ENCODE peak calls at places on chromosomes 11 and 22, in eight cellular contexts. C is tibial artery, V is T-cell, A is uterus, T is kidney epithelial cell, F is left kidney, Z is aorta, M is GM12865. H is an unnamed sample.

GRCh38 chr11:1433977-1434640 is 44.4 kb downstream of the BRSK2 start:
- DNase-seq in C (no peak), V (no peak), A (no peak), T (no peak), F (peak), Z (no peak), M (no peak), H (no peak)

GRCh38 chr22:26671317-26672059 is 14.1 kb downstream of the MIAT start:
- DNase-seq in C (peak), V (peak), A (peak), T (no peak), F (no peak), Z (peak), M (peak), H (peak)

GRCh38 chr11:8008212-8008611 is 21.1 kb downstream of the EIF3F start:
- DNase-seq in C (no peak), V (no peak), A (no peak), T (no peak), F (no peak), Z (no peak), M (no peak), H (no peak)

GRCh38 chr11:46693597-46694012 is 6.8 kb downstream of the ARHGAP1 start:
- DNase-seq in C (peak), V (no peak), A (peak), T (no peak), F (no peak), Z (peak), M (no peak), H (no peak)

GRCh38 chr11:115696472-115697011 is 192.3 kb upstream of the CADM1 start:
- DNase-seq in C (no peak), V (no peak), A (no peak), T (no peak), F (no peak), Z (no peak), M (no peak), H (no peak)

GRCh38 chr22:21921184-21921721 is 31.4 kb downstream of the PPM1F start:
- DNase-seq in C (no peak), V (no peak), A (no peak), T (no peak), F (no peak), Z (no peak), M (no peak), H (no peak)

GRCh38 chr11:69232821-69233760 is 60.9 kb upstream of the MYEOV start:
- DNase-seq in C (peak), V (no peak), A (no peak), T (no peak), F (peak), Z (no peak), M (no peak), H (no peak)

GRCh38 chr22:31579835-31580242 is 82.2 kb downstream of the PISD start:
- DNase-seq in C (no peak), V (no peak), A (no peak), T (no peak), F (no peak), Z (no peak), M (no peak), H (no peak)

GRCh38 chr11:45259607-45260006 is 26.5 kb downstream of the SYT13 start:
- DNase-seq in C (no peak), V (no peak), A (no peak), T (peak), F (peak), Z (peak), M (no peak), H (no peak)